ENCODE peak calls at places on chromosome 4, in seven cellular contexts. N, W, B, Z, T, H and J are unnamed samples.

GRCh38 chr4:87354168-87355102 is 31.8 kb upstream of the HSD17B13 start:
- DNase-seq in N (no peak), W (no peak), B (peak), Z (no peak), T (no peak), H (no peak), J (no peak)

GRCh38 chr4:48578132-48578964 is 88.3 kb downstream of the ZAR1 start:
- DNase-seq in N (no peak), W (no peak), B (peak), Z (peak), T (peak), H (peak), J (no peak)

GRCh38 chr4:7160951-7161440 is 31.3 kb upstream of the SORCS2 start:
- DNase-seq in N (peak), W (no peak), B (no peak), Z (no peak), T (no peak), H (peak), J (peak)

GRCh38 chr4:10335050-10335449 is 122.2 kb downstream of the ZNF518B start:
- DNase-seq in N (no peak), W (no peak), B (no peak), Z (no peak), T (no peak), H (no peak), J (no peak)

GRCh38 chr4:168645933-168646768 is 149.3 kb downstream of the PALLD start:
- DNase-seq in N (no peak), W (no peak), B (no peak), Z (no peak), T (no peak), H (no peak), J (no peak)

GRCh38 chr4:19615086-19615689 is 636.5 kb upstream of the SLIT2 start:
- DNase-seq in N (no peak), W (no peak), B (no peak), Z (no peak), T (no peak), H (no peak), J (no peak)

GRCh38 chr4:96983830-96984229 is 1143.9 kb downstream of the PDHA2 start:
- DNase-seq in N (no peak), W (peak), B (no peak), Z (no peak), T (no peak), H (no peak), J (no peak)

GRCh38 chr4:1857931-1858330 is 2.0 kb upstream of the LETM1 start:
- DNase-seq in N (no peak), W (no peak), B (no peak), Z (no peak), T (no peak), H (no peak), J (no peak)

GRCh38 chr4:1722551-1723071 is 1.3 kb downstream of the TACC3 start:
- DNase-seq in N (no peak), W (no peak), B (no peak), Z (no peak), T (no peak), H (no peak), J (no peak)

GRCh38 chr4:120921456-120922389 is 803 bp downstream of the PRDM5 start:
- DNase-seq in N (peak), W (peak), B (peak), Z (peak), T (no peak), H (peak), J (peak)